ENCODE peak calls at places on chromosomes 4 and X, in eight cellular contexts. Z, K, E, R, H, G, X and O are unnamed samples. For H3K4me1, the result is how much of the 10 kb centered on the place peaks cover.

GRCh38 chrX:34879876-34880275 is 62.7 kb upstream of the FAM47B start:
- DNase-seq in Z (no peak), H (no peak), R (no peak), E (no peak), G (no peak), K (no peak), X (no peak), O (no peak)

GRCh38 chr4:164252286-164252685 is 501.6 kb upstream of the SMIM31 start:
- DNase-seq in K (no peak), E (no peak), R (no peak), X (no peak), H (peak), Z (no peak), G (no peak), O (no peak)

GRCh38 chrX:139382529-139382928 is 148.0 kb upstream of the F9 start:
- DNase-seq in R (no peak), G (no peak), H (no peak), X (no peak), K (no peak), Z (no peak), E (no peak), O (no peak)

GRCh38 chr4:53015681-53016080 is 153.6 kb downstream of the RASL11B start:
- DNase-seq in X (peak), H (peak), E (no peak), K (peak), Z (no peak), G (no peak), R (no peak), O (no peak)

GRCh38 chr4:53088132-53088531 is 226.0 kb downstream of the RASL11B start:
- DNase-seq in H (no peak), E (no peak), G (no peak), X (no peak), Z (no peak), R (peak), K (no peak), O (no peak)

GRCh38 chr4:42600578-42600977 is 56.3 kb downstream of the ATP8A1 start:
- DNase-seq in G (no peak), K (no peak), R (no peak), Z (no peak), X (no peak), H (no peak), E (no peak), O (no peak)

GRCh38 chr4:6943012-6943869 is 33.6 kb downstream of the TBC1D14 start:
- DNase-seq in G (no peak), E (peak), R (peak), Z (no peak), H (no peak), X (peak), K (peak), O (no peak)

GRCh38 chr4:24089831-24090531 is 200.1 kb upstream of the PPARGC1A start:
- DNase-seq in E (no peak), Z (no peak), G (no peak), X (no peak), H (no peak), R (no peak), K (no peak), O (no peak)

GRCh38 chrX:30735839-30736238 is 82.6 kb downstream of the GK start:
- DNase-seq in G (peak), K (peak), X (peak), R (no peak), Z (peak), E (peak), H (peak), O (peak)

GRCh38 chrX:727738-728621 is 97.4 kb downstream of the SHOX start:
- DNase-seq in K (no peak), Z (no peak), R (no peak), G (no peak), E (no peak), X (no peak), H (peak), O (no peak)

GRCh38 chrX:47458528-47458927 is 24.5 kb downstream of the ZNF41 start:
- DNase-seq in R (no peak), E (no peak), G (no peak), X (no peak), K (no peak), Z (no peak), H (no peak), O (no peak)

GRCh38 chr4:1746265-1746691 is 25.0 kb downstream of the TACC3 start:
- DNase-seq in Z (peak), H (peak), R (peak), G (peak), E (peak), X (peak), K (peak), O (peak)

GRCh38 chr4:170248576-170248975 is 158.8 kb upstream of the AADAT start:
- DNase-seq in K (no peak), R (no peak), Z (no peak), G (no peak), E (no peak), H (no peak), X (no peak), O (no peak)

GRCh38 chr4:15651682-15652081 is 3.5 kb downstream of the FBXL5 start:
- DNase-seq in G (no peak), H (no peak), Z (no peak), K (no peak), X (no peak), R (no peak), E (no peak), O (no peak)

GRCh38 chr4:168630445-168631187 is 133.8 kb downstream of the PALLD start:
- DNase-seq in R (no peak), X (no peak), Z (no peak), H (no peak), G (no peak), E (no peak), K (no peak), O (no peak)

GRCh38 chrX:42127563-42127962 is 204.2 kb upstream of the CASK start:
- DNase-seq in X (no peak), E (no peak), R (no peak), G (no peak), Z (no peak), H (no peak), K (no peak), O (no peak)

GRCh38 chrX:150694738-150695410 is 1.7 kb downstream of the MTMR1 start:
- DNase-seq in R (no peak), X (no peak), E (no peak), Z (no peak), G (no peak), K (no peak), H (no peak), O (no peak)

GRCh38 chr4:100421356-100421978 is 96.4 kb downstream of the EMCN start:
- DNase-seq in R (no peak), K (no peak), G (no peak), Z (no peak), H (no peak), E (no peak), X (no peak), O (no peak)

GRCh38 chrX:120281761-120282160 is 29.5 kb downstream of the TMEM255A start:
- DNase-seq in G (no peak), H (no peak), R (no peak), X (no peak), E (no peak), K (no peak), Z (no peak), O (no peak)

GRCh38 chrX:135193740-135194139 is 22.5 kb upstream of the CT55 start:
- DNase-seq in R (no peak), Z (no peak), H (no peak), K (no peak), E (no peak), G (no peak), X (no peak), O (no peak)

GRCh38 chrX:118523920-118524319 is 28.3 kb downstream of the DOCK11 start:
- DNase-seq in H (no peak), G (no peak), R (no peak), E (no peak), K (no peak), Z (no peak), X (no peak), O (no peak)
- H3K4me1 ChIP-seq in H (under half), G (under half), R (under half), E (under half), K (under half), Z (under half), X (under half), O (under half)

GRCh38 chr4:122833999-122834398 is 7.4 kb downstream of the FGF2 start:
- DNase-seq in K (no peak), Z (no peak), G (no peak), X (no peak), H (no peak), R (no peak), E (no peak), O (no peak)

GRCh38 chr4:122830392-122831095 is 3.9 kb downstream of the FGF2 start:
- DNase-seq in E (no peak), G (no peak), K (no peak), Z (no peak), X (no peak), H (no peak), R (no peak), O (no peak)

GRCh38 chr4:122832732-122833131 is 6.1 kb downstream of the FGF2 start:
- DNase-seq in H (no peak), Z (no peak), K (no peak), E (no peak), R (no peak), X (no peak), G (no peak), O (no peak)

GRCh38 chr4:122827899-122828601 is 1.4 kb downstream of the FGF2 start:
- DNase-seq in G (no peak), E (peak), Z (no peak), X (peak), K (peak), R (no peak), H (peak), O (peak)

DNA sequence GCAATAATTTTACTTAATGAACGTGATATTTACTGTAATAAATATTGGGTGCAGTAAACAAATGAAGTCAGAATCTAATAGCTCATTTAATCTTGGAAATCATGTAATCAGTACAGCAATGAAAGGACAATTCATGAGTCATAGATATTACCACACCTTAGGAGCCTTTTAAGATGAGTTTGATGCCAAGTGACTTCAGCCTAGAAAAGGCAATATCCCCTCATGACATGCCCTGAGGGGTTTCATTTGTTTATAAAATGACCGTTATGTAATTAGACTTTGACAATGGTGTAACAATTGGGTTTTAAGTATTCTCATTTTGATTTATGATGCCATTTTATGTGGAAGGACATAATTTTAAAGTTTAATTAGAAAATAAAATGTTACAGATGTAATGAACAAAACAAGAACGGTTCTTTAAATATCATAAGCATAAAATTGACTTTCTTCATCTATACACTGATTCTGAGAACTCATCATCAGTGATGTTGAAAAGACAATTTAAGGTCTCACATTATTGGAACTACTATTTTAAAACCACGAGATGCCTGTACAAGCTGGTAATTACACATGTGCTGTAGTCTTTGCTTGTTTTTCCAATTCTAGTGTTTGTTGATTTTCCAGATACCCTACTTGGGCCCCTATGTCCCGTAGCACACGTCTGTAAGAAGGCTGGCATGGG is 5.0 kb downstream of the FGF2 start:
- DNase-seq in H (no peak), E (no peak), X (no peak), R (no peak), K (no peak), G (no peak), Z (no peak), O (no peak)
- H3K4me3 ChIP-seq in H (no peak), E (no peak), X (no peak), R (no peak), K (no peak), G (no peak), Z (no peak), O (no peak)

GRCh38 chr4:110516106-110516922 is 40.4 kb downstream of the ENPEP start:
- DNase-seq in R (peak), H (peak), Z (peak), G (peak), X (peak), K (peak), E (peak), O (peak)
- H3K4me1 ChIP-seq in R (under half), H (under half), Z (under half), G (under half), X (under half), K (under half), E (under half), O (under half)

DNA sequence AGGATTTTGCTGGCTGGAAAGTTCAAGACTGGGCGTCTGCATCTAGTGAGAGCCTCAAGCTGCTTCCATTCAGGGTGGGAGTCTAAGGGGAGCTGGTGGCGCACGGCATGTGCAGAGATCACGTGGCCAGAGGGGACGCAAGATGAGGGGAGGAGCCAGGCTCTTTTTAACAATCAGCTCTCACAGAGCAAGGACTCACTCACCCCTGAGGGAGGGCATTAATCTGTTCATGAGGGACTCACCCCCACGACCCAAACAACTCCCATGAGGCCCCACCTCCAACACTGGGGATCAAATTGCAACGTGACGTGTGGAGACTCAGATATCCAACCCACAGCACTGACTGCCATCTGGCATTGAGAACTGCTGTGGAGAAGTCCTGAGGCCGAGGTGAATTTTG is 5.5 kb downstream of the ZFP92 start:
- DNase-seq in E (no peak), H (no peak), G (no peak), X (no peak), K (no peak), R (peak), Z (no peak), O (no peak)
- H3K4me3 ChIP-seq in E (no peak), H (no peak), G (no peak), X (no peak), K (no peak), R (no peak), Z (no peak), O (no peak)

GRCh38 chr4:73723029-73723428 is 17.3 kb upstream of the CXCL8 start:
- DNase-seq in R (no peak), H (no peak), G (no peak), X (no peak), E (no peak), Z (no peak), K (no peak), O (no peak)
- H3K4me1 ChIP-seq in R (under half), H (under half), G (under half), X (under half), E (under half), Z (under half), K (under half), O (under half)

DNA sequence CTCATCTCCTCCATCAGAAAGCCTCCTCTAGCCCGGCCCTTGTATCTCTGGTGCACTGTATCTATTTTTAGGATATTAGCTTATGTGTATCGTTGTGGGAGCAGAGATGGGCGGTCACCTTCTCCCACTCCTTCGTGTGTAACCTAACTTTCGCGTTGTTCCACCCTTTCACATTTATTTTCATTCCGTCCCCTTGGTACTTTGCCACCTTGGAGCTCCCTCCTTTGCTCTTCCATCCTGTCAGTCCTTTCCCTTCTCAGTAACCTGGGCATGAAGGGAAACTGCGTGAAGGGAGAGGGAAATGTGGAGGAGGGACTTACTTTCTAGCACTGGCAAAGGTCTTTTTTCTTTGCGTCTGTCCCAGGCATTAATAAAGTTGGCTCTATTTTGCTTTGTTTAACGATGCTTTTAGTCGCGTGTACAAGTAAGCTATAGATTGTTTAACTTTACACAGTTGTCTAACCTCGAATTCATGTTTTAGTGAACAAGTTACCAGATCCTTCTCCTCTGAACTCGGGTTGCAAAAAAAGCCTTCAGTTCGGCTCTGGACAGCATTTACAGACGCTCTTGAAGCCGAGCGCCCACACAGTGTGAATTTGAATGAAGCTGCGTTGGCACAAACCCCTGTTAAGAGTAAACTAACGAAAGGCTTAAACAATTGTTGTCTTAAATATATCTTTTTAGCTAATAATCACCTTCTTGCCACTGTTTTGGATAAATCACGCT is 3.9 kb downstream of the PCDH10 start:
- DNase-seq in Z (no peak), H (no peak), E (no peak), R (no peak), K (peak), G (peak), X (no peak), O (no peak)
- H3K4me3 ChIP-seq in Z (no peak), H (no peak), E (no peak), R (peak), K (peak), G (peak), X (no peak), O (no peak)

GRCh38 chr4:182258441-182259031 is 15.3 kb downstream of the TENM3 start:
- DNase-seq in K (no peak), R (no peak), H (no peak), E (no peak), G (no peak), Z (no peak), X (no peak), O (no peak)
- H3K4me1 ChIP-seq in K (under half), R (under half), H (under half), E (under half), G (under half), Z (under half), X (under half), O (under half)

DNA sequence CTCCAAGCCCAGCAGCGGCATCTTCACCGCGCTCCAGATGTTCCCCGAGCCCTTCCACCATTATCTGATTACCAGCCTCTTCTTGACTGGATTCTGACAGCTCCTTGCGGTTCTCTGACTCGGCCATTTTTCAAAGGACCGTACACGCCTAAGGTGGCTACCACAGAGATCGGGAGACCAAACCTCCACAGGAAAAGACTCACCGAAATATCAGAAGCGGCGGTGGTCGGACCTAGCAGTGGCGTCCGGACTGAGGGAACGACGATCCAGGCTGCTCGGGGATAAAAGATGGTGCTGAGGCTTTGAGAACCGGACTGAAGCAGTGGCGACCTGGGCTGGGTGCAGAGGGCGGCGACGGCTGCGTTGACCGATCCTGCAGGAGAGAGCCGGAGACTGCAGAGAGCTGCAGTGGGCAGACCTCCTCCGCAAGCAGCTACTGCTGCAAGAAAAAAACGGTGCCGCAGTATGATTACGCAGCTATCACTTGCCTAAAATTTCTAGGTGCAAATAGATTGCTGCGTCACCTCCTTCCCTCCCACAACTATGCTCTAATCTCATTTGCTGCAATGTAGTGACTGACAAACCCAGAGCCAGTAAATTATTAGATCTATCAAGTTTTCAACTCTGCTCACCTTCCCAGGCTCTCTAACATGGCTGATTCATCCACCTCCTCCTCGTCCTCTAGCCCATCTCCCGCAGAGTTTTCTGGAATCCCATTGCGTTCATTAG is at the start of gene NAP1L2:
- DNase-seq in G (peak), H (peak), Z (peak), E (peak), R (peak), X (peak), K (no peak), O (no peak)
- H3K4me3 ChIP-seq in G (peak), H (peak), Z (peak), E (no peak), R (peak), X (peak), K (peak), O (peak)